ENCODE peak calls at places on chromosomes 13 and 19, in seven cellular contexts. L is B cell, R is neural crest cell, Q is activated B cell treated with CpG ODN at 0.5 μM for 24 hours, G is colonic mucosa, M is IMR-90, N is PC-3. T is an unnamed sample.

GRCh38 chr13:100694722-100695644 is 20.4 kb upstream of the TMTC4 start:
- DNase-seq in Q (no peak), R (peak; percentile 61), M (peak; percentile 38), L (no peak), G (peak; percentile 28), N (peak; percentile 58), T (no peak)

GRCh38 chr19:10390652-10391286 is 10.4 kb upstream of the TYK2 start:
- DNase-seq in Q (peak; percentile 48), R (peak; percentile 77), G (peak; percentile 80), N (peak; percentile 84), L (peak; percentile 79), M (peak; percentile 71), T (no peak)

GRCh38 chr13:90534617-90535340 is 812.7 kb upstream of the MIR17HG start:
- DNase-seq in N (no peak), R (no peak), M (no peak), L (no peak), G (no peak), Q (no peak), T (peak; percentile 68)

GRCh38 chr13:73973156-73973555 is 161.0 kb downstream of the KLF12 start:
- DNase-seq in N (no peak), Q (no peak), L (no peak), R (no peak), M (no peak), G (no peak), T (no peak)

GRCh38 chr13:97786510-97786909 is 167.0 kb upstream of the IPO5 start:
- DNase-seq in L (no peak), Q (no peak), N (no peak), M (no peak), R (no peak), G (no peak), T (no peak)

GRCh38 chr13:43431279-43431678 is 355.5 kb downstream of the ENOX1 start:
- DNase-seq in M (no peak), Q (no peak), G (no peak), L (no peak), R (no peak), N (peak; percentile 68), T (no peak)

GRCh38 chr13:34078334-34078999 is 260.5 kb downstream of the RFC3 start:
- DNase-seq in G (no peak), L (no peak), Q (no peak), N (no peak), R (no peak), M (no peak), T (no peak)

GRCh38 chr13:74977498-74977897 is 504.5 kb downstream of the TBC1D4 start:
- DNase-seq in N (no peak), Q (no peak), L (no peak), G (no peak), M (no peak), R (no peak), T (no peak)

GRCh38 chr19:15769586-15769985 is 17.9 kb upstream of the OR10H5 start:
- DNase-seq in G (no peak), L (no peak), M (no peak), Q (no peak), N (peak; percentile 13), R (no peak), T (no peak)

GRCh38 chr13:19713186-19713965 is 69.4 kb downstream of the PSPC1 start:
- DNase-seq in L (no peak), Q (no peak), M (peak; percentile 85), N (peak; percentile 46), R (no peak), G (no peak), T (no peak)

GRCh38 chr13:111429064-111429558 is 108.7 kb downstream of the TEX29 start:
- DNase-seq in Q (no peak), M (peak; percentile 18), N (peak; percentile 47), L (no peak), G (peak; percentile 53), R (peak; percentile 67), T (peak; percentile 83)

GRCh38 chr13:94550030-94550738 is 45.8 kb downstream of the TGDS start:
- DNase-seq in Q (no peak), G (no peak), N (peak; percentile 35), R (no peak), M (peak; percentile 52), L (no peak), T (no peak)

GRCh38 chr19:40530091-40530901 is 46.4 kb upstream of the SHKBP1 start:
- DNase-seq in L (peak; percentile 78), M (no peak), N (no peak), R (peak; percentile 58), Q (no peak), G (peak; percentile 28), T (no peak)

GRCh38 chr19:4144666-4145261 is 8.7 kb upstream of the CREB3L3 start:
- DNase-seq in G (peak; percentile 81), R (no peak), N (peak; percentile 71), M (peak; percentile 43), L (no peak), Q (no peak), T (no peak)

GRCh38 chr19:2215281-2215751 is 20.8 kb downstream of the PLEKHJ1 start:
- DNase-seq in R (no peak), N (no peak), Q (no peak), M (no peak), L (no peak), G (no peak), T (no peak)

GRCh38 chr19:2214253-2214652 is 21.9 kb downstream of the PLEKHJ1 start:
- DNase-seq in N (no peak), G (no peak), L (no peak), R (no peak), Q (no peak), M (no peak), T (no peak)

GRCh38 chr19:2213799-2214198 is 22.3 kb downstream of the PLEKHJ1 start:
- DNase-seq in M (no peak), G (no peak), R (no peak), N (no peak), Q (no peak), L (no peak), T (no peak)

GRCh38 chr19:2210987-2211740 is 25.0 kb downstream of the PLEKHJ1 start:
- DNase-seq in Q (no peak), L (no peak), G (no peak), N (no peak), R (no peak), M (no peak), T (no peak)

GRCh38 chr19:2212861-2213711 is 23.0 kb downstream of the PLEKHJ1 start:
- DNase-seq in L (no peak), G (peak; percentile 84), R (no peak), N (no peak), M (no peak), Q (no peak), T (no peak)
- TF ChIP-seq CTCF in L (no peak), G (no peak), R (no peak), N (no peak), M (no peak), Q (no peak), T (no peak)

GRCh38 chr19:48826606-48827020 is 9.7 kb downstream of the HSD17B14 start:
- DNase-seq in G (peak; percentile 50), M (no peak), N (no peak), Q (no peak), L (no peak), R (no peak), T (no peak)
- TF ChIP-seq CTCF in G (no peak), M (no peak), N (peak; percentile 22), Q (no peak), L (no peak), R (peak; percentile 22), T (no peak)

GRCh38 chr19:17420267-17420924 is 549 bp downstream of the MVB12A start:
- DNase-seq in Q (peak; percentile 36), R (peak; percentile 22), M (no peak), N (peak; percentile 38), L (peak; percentile 56), G (peak; percentile 47), T (no peak)
- TF ChIP-seq CTCF in Q (no peak), R (peak; percentile 20), M (no peak), N (no peak), L (no peak), G (no peak), T (no peak)

GRCh38 chr19:6963937-6964336 is 57.3 kb downstream of the MBD3L2B start:
- DNase-seq in M (no peak), N (peak; percentile 31), G (no peak), Q (no peak), R (no peak), L (no peak), T (no peak)
- TF ChIP-seq CTCF in M (no peak), N (peak; percentile 67), G (peak; percentile 45), Q (no peak), R (peak; percentile 47), L (peak; percentile 57), T (no peak)

GRCh38 chr19:5184930-5185329 is 155.7 kb downstream of the PTPRS start:
- DNase-seq in Q (no peak), R (no peak), N (no peak), M (no peak), L (no peak), G (no peak), T (no peak)

GRCh38 chr19:5183616-5184015 is 157.0 kb downstream of the PTPRS start:
- DNase-seq in M (no peak), N (no peak), L (no peak), Q (no peak), G (no peak), R (no peak), T (no peak)

GRCh38 chr19:5189318-5189607 is 151.3 kb downstream of the PTPRS start:
- DNase-seq in L (no peak), M (no peak), N (no peak), Q (no peak), R (no peak), G (no peak), T (no peak)

GRCh38 chr19:5188548-5189317 is 151.9 kb downstream of the PTPRS start:
- DNase-seq in L (no peak), Q (no peak), M (no peak), R (no peak), N (no peak), G (no peak), T (no peak)

DNA sequence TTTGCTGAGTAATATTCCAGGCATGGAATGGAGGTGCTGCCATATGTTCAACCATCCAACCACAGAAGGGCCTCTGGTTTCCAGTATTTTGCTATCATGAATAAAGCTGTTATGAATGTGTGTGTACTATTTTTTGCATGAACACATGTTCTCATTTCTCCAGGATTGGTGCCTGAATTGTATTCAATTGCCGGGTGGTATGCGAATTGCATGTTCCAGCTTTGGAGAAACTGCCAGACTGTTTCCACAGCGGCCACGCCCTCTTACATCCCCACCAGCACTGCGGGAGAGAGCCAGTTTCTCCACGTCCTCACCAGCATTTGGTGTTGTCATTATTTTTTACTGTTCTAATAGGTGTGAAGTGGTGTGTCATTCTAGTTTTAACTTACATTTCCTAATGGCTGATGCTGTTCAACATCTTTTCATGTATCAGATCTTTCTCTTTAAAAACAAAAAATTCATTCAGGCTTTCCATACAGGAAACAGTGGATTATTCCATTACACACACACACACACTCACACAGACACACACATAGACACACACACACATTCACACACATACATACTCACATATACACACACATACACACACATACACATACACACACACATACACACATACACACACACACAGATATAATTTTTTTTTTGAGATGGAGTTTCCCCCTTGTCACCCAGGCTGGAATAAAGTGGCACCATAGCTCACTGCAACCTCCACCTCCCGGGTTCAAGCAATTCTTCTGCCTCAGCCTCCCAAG is 154.1 kb downstream of the PTPRS start:
- DNase-seq in R (no peak), N (no peak), L (no peak), Q (no peak), G (no peak), M (peak; percentile 67), T (no peak)
- TF ChIP-seq CTCF in R (no peak), N (no peak), L (no peak), Q (no peak), G (no peak), M (no peak), T (no peak)

T was measured in osteocyte.